ENCODE peak calls at places on chromosomes 12 and 14, in seven cellular contexts. X is COR-L47, M is heart right ventricle, I is right cardiac atrium, R is nephron progenitor cell, L is ecto neural progenitor cell, W is foreskin melanocyte. H is an unnamed sample.

GRCh38 chr12:103800252-103800771 is 40.7 kb downstream of the NT5DC3 start:
- DNase-seq in W (peak), L (no peak), X (peak), M (peak), I (peak), R (no peak), H (peak)

GRCh38 chr12:104704224-104704623 is 247.5 kb downstream of the CHST11 start:
- DNase-seq in L (no peak), M (no peak), X (no peak), R (no peak), W (no peak), I (no peak), H (no peak)

GRCh38 chr12:24839268-24839791 is 109.6 kb downstream of the BCAT1 start:
- DNase-seq in M (no peak), R (no peak), W (no peak), X (no peak), I (no peak), L (no peak), H (no peak)

GRCh38 chr12:121709478-121709890 is 3.1 kb upstream of the TMEM120B start:
- DNase-seq in M (no peak), L (no peak), X (no peak), I (no peak), W (no peak), R (no peak), H (no peak)

GRCh38 chr12:93135286-93136239 is 206.5 kb upstream of the EEA1 start:
- DNase-seq in M (no peak), L (no peak), X (peak), W (no peak), I (no peak), R (no peak), H (no peak)

GRCh38 chr14:93527076-93527692 is 96.4 kb downstream of the UNC79 start:
- DNase-seq in I (no peak), W (no peak), R (no peak), M (no peak), L (no peak), X (no peak), H (peak)

GRCh38 chr12:45619736-45620135 is 109.8 kb upstream of the ARID2 start:
- DNase-seq in R (no peak), X (no peak), I (no peak), L (no peak), M (no peak), W (no peak), H (no peak)

GRCh38 chr12:66896797-66897196 is 217.9 kb upstream of the GRIP1 start:
- DNase-seq in I (peak), X (no peak), L (no peak), R (no peak), W (no peak), M (no peak), H (no peak)

GRCh38 chr14:102196436-102197230 is 56.9 kb downstream of the WDR20 start:
- DNase-seq in L (no peak), X (no peak), W (peak), M (no peak), R (no peak), I (no peak), H (peak)

GRCh38 chr14:99230271-99231141 is 41.5 kb downstream of the BCL11B start:
- DNase-seq in I (no peak), W (no peak), M (no peak), X (no peak), L (no peak), R (no peak), H (no peak)

GRCh38 chr14:96424104-96424989 is 32.4 kb downstream of the AK7 start:
- DNase-seq in R (no peak), X (peak), W (peak), L (no peak), M (peak), I (peak), H (peak)

GRCh38 chr14:100532154-100532915 is 54.9 kb downstream of the BEGAIN start:
- DNase-seq in M (no peak), L (peak), I (peak), R (peak), W (no peak), X (no peak), H (no peak)

GRCh38 chr14:99822800-99823455 is 29.7 kb downstream of the EML1 start:
- DNase-seq in I (no peak), W (no peak), L (no peak), M (no peak), X (no peak), R (no peak), H (no peak)

GRCh38 chr14:69660344-69661193 is 49.2 kb downstream of the SUSD6 start:
- DNase-seq in W (no peak), R (no peak), M (no peak), I (no peak), X (no peak), L (no peak), H (no peak)

GRCh38 chr12:101459642-101460346 is 15.3 kb upstream of the SPIC start:
- DNase-seq in W (no peak), R (no peak), M (no peak), L (no peak), X (no peak), I (no peak), H (peak)

GRCh38 chr12:10341892-10342509 is 34.3 kb downstream of the KLRD1 start:
- DNase-seq in M (no peak), R (no peak), L (no peak), I (no peak), W (no peak), X (no peak), H (no peak)

GRCh38 chr12:127149226-127149964 is 1117.6 kb upstream of the TMEM132C start:
- DNase-seq in W (no peak), X (no peak), R (no peak), I (no peak), M (no peak), L (peak), H (no peak)

GRCh38 chr14:23153891-23154796 is 29.3 kb downstream of the SLC7A8 start:
- DNase-seq in I (peak), W (peak), X (no peak), L (peak), R (peak), M (peak), H (no peak)

GRCh38 chr14:96461950-96462798 is 40.0 kb upstream of the PAPOLA start:
- DNase-seq in R (no peak), I (no peak), W (no peak), X (no peak), M (no peak), L (peak), H (no peak)

GRCh38 chr14:75675265-75675960 is 14.4 kb downstream of the TTLL5 start:
- DNase-seq in L (no peak), M (no peak), W (no peak), X (no peak), I (no peak), R (no peak), H (no peak)

GRCh38 chr14:80615831-80616230 is 325.7 kb downstream of the CEP128 start:
- DNase-seq in W (no peak), X (no peak), M (no peak), I (no peak), L (no peak), R (no peak), H (no peak)

GRCh38 chr12:66217342-66217929 is 28.4 kb downstream of the IRAK3 start:
- DNase-seq in L (no peak), R (no peak), I (no peak), X (no peak), W (no peak), M (no peak), H (no peak)

GRCh38 chr14:74275265-74275841 is 27.4 kb downstream of the ABCD4 start:
- DNase-seq in I (no peak), R (no peak), W (no peak), L (no peak), M (no peak), X (no peak), H (no peak)

GRCh38 chr14:53663709-53664108 is 292.9 kb downstream of the BMP4 start:
- DNase-seq in L (peak), W (no peak), R (peak), I (peak), M (peak), X (no peak), H (peak)

GRCh38 chr12:101992091-101992490 is 69.7 kb downstream of the WASHC3 start:
- DNase-seq in M (no peak), X (no peak), I (no peak), R (no peak), W (no peak), L (no peak), H (no peak)

GRCh38 chr12:102883204-102883799 is 33.7 kb downstream of the PAH start:
- DNase-seq in W (peak), L (peak), M (peak), I (peak), R (peak), X (peak), H (peak)

GRCh38 chr12:10409387-10409786 is at the start of gene KLRC4:
- DNase-seq in X (no peak), W (no peak), M (no peak), R (no peak), I (no peak), L (no peak), H (peak)

GRCh38 chr12:92478692-92479091 is 224.1 kb upstream of the PLEKHG7 start:
- DNase-seq in W (no peak), R (no peak), I (no peak), L (no peak), X (no peak), M (no peak), H (no peak)

GRCh38 chr14:105287249-105288102 is 13.3 kb downstream of the BRF1 start:
- DNase-seq in W (no peak), L (no peak), M (no peak), X (no peak), I (no peak), R (no peak), H (no peak)

GRCh38 chr14:36245223-36245622 is 68.7 kb upstream of the PTCSC3 start:
- DNase-seq in L (no peak), M (no peak), W (no peak), X (no peak), R (no peak), I (no peak), H (no peak)

GRCh38 chr12:91817512-91817911 is 328.1 kb downstream of the BTG1 start:
- DNase-seq in I (no peak), W (peak), R (no peak), L (no peak), X (no peak), M (no peak), H (no peak)